ENCODE peak calls at places on chromosomes 12 and 14, in six cellular contexts. G is lung; W is pancreas; M is naive thymus-derived CD4-positive, alpha-beta T cell; H is PC-3; O is IMR-90. F is an unnamed sample. For H3K27me3, the result is how much of the 10 kb centered on the place peaks cover.

GRCh38 chr14:44846232-44846824 is 115.4 kb downstream of the KLHL28 start:
- DNase-seq in O (peak), W (no peak), H (peak), G (no peak), M (peak), F (no peak)

GRCh38 chr12:25997401-25997973 is 39.0 kb downstream of the RASSF8 start:
- DNase-seq in M (no peak), G (no peak), H (peak), O (peak), W (no peak), F (peak)

GRCh38 chr12:54560374-54560858 is 11.0 kb downstream of the PDE1B start:
- DNase-seq in M (peak), G (peak), W (peak), O (peak), H (no peak), F (no peak)

GRCh38 chr12:91620949-91621348 is 438.3 kb upstream of the DCN start:
- DNase-seq in O (peak), M (no peak), H (no peak), G (no peak), W (no peak), F (no peak)

GRCh38 chr12:12028668-12029402 is 41.9 kb upstream of the BCL2L14 start:
- DNase-seq in W (no peak), O (no peak), H (no peak), M (no peak), G (no peak), F (no peak)

GRCh38 chr12:114767906-114768697 is 84.1 kb upstream of the TBX3 start:
- DNase-seq in H (peak), W (no peak), M (no peak), G (no peak), O (peak), F (no peak)

GRCh38 chr12:89662623-89663022 is 46.0 kb downstream of the ATP2B1 start:
- DNase-seq in G (no peak), H (no peak), M (no peak), W (no peak), O (no peak), F (no peak)

GRCh38 chr14:67555518-67556090 is 22.5 kb downstream of the PLEKHH1 start:
- DNase-seq in H (no peak), M (no peak), O (no peak), G (peak), W (no peak), F (no peak)

GRCh38 chr12:102435827-102436436 is 44.4 kb downstream of the IGF1 start:
- DNase-seq in H (no peak), O (no peak), W (peak), G (no peak), M (no peak), F (no peak)

GRCh38 chr12:26630546-26631027 is 202.4 kb downstream of the ITPR2 start:
- DNase-seq in M (no peak), H (peak), O (peak), G (no peak), W (no peak), F (peak)

GRCh38 chr12:113345318-113345717 is 10.4 kb upstream of the SLC8B1 start:
- DNase-seq in M (no peak), W (no peak), G (no peak), H (no peak), O (no peak), F (no peak)

GRCh38 chr12:53739285-53740129 is 12.3 kb upstream of the CALCOCO1 start:
- DNase-seq in H (no peak), O (no peak), W (no peak), M (no peak), G (no peak), F (no peak)

GRCh38 chr12:91889970-91890369 is 255.7 kb downstream of the BTG1 start:
- DNase-seq in H (no peak), M (no peak), G (no peak), O (no peak), W (no peak), F (no peak)

GRCh38 chr12:110704750-110705149 is 15.8 kb upstream of the HVCN1 start:
- DNase-seq in M (no peak), H (peak), O (no peak), G (no peak), W (peak), F (no peak)

GRCh38 chr12:46386877-46387629 is 14.5 kb upstream of the SLC38A2 start:
- DNase-seq in G (no peak), H (peak), O (peak), M (no peak), W (peak), F (no peak)

GRCh38 chr12:19970116-19970515 is 398.2 kb upstream of the PDE3A start:
- DNase-seq in W (no peak), G (no peak), M (no peak), O (peak), H (no peak), F (peak)

GRCh38 chr14:40308240-40308639 is 876.0 kb upstream of the FBXO33 start:
- DNase-seq in H (no peak), M (no peak), G (no peak), O (no peak), W (no peak), F (no peak)

GRCh38 chr12:91126516-91126915 is 15.2 kb upstream of the LUM start:
- DNase-seq in H (peak), M (no peak), G (no peak), W (no peak), O (no peak), F (no peak)

GRCh38 chr12:85825751-85826150 is 10.5 kb downstream of the RASSF9 start:
- DNase-seq in M (no peak), H (no peak), W (no peak), O (no peak), G (no peak), F (no peak)

GRCh38 chr12:103495783-103496456 is at the start of gene C12orf42:
- DNase-seq in W (no peak), O (no peak), G (no peak), M (peak), H (peak), F (no peak)

GRCh38 chr12:15581006-15581405 is 208.2 kb downstream of the EPS8 start:
- DNase-seq in H (no peak), G (no peak), W (no peak), O (peak), M (no peak), F (no peak)

GRCh38 chr12:5295966-5296365 is 135.9 kb upstream of the NTF3 start:
- DNase-seq in M (no peak), H (no peak), O (no peak), W (no peak), G (no peak), F (no peak)

GRCh38 chr14:99531221-99532096 is 50.2 kb downstream of the CCNK start:
- DNase-seq in W (no peak), G (no peak), H (no peak), O (peak), M (no peak), F (no peak)

GRCh38 chr14:86296173-86296572 is 766.2 kb downstream of the FLRT2 start:
- DNase-seq in G (no peak), O (peak), H (peak), M (no peak), W (no peak), F (no peak)

GRCh38 chr12:28925726-28926376 is 223.2 kb upstream of the FAR2 start:
- DNase-seq in H (no peak), G (no peak), O (peak), W (no peak), M (no peak), F (peak)

GRCh38 chr12:124344526-124344925 is 49.6 kb downstream of the RFLNA start:
- DNase-seq in O (no peak), W (no peak), H (no peak), G (no peak), M (no peak), F (no peak)

GRCh38 chr12:29889737-29890136 is 106.0 kb upstream of the TMTC1 start:
- DNase-seq in M (no peak), H (peak), W (peak), G (peak), O (peak), F (no peak)

GRCh38 chr12:56631790-56632700 is 1.9 kb upstream of the BAZ2A start:
- DNase-seq in M (peak), W (peak), O (peak), H (peak), G (peak), F (no peak)

GRCh38 chr12:89228466-89228865 is 123.8 kb downstream of the DUSP6 start:
- DNase-seq in M (no peak), G (no peak), O (no peak), W (no peak), H (no peak), F (no peak)

GRCh38 chr14:79265366-79265765 is 945.9 kb downstream of the DIO2 start:
- DNase-seq in M (no peak), W (no peak), G (no peak), O (peak), H (peak), F (no peak)

GRCh38 chr12:119468286-119468685 is 125.3 kb upstream of the TMEM233 start:
- DNase-seq in H (no peak), O (no peak), W (no peak), M (no peak), G (no peak), F (no peak)

GRCh38 chr14:55303646-55304277 is 32.5 kb downstream of the FBXO34 start:
- DNase-seq in O (peak), W (no peak), M (no peak), G (no peak), H (no peak), F (no peak)

GRCh38 chr12:5071496-5071895 is 27.8 kb downstream of the KCNA5 start:
- DNase-seq in W (no peak), M (no peak), H (no peak), O (no peak), G (no peak), F (no peak)

GRCh38 chr14:101328412-101329149 is 232.7 kb upstream of the DIO3 start:
- DNase-seq in W (no peak), H (no peak), O (no peak), G (no peak), M (no peak), F (no peak)

GRCh38 chr12:26056335-26056734 is 68.5 kb downstream of the BHLHE41 start:
- DNase-seq in O (peak), M (no peak), H (peak), W (peak), G (no peak), F (no peak)

GRCh38 chr12:130300090-130300489 is 37.6 kb upstream of the PIWIL1 start:
- DNase-seq in W (no peak), G (no peak), M (no peak), H (no peak), O (no peak), F (no peak)

GRCh38 chr12:81819991-81820633 is 61.0 kb upstream of the PPFIA2 start:
- DNase-seq in G (no peak), H (no peak), M (no peak), W (no peak), O (no peak), F (no peak)

GRCh38 chr12:21774358-21775129 is at the start of gene KCNJ8:
- DNase-seq in G (peak), O (peak), M (no peak), W (peak), H (no peak), F (no peak)
- H3K4me3 ChIP-seq in G (peak), O (peak), M (no peak), W (peak), H (peak), F (peak)

GRCh38 chr14:22523283-22523682 is 65.7 kb downstream of the DAD1 start:
- DNase-seq in O (no peak), H (no peak), G (no peak), M (no peak), W (no peak), F (no peak)
- H3K27me3 ChIP-seq in O (under half), H (under half), G (under half), M (under half), W (under half), F (under half)

DNA sequence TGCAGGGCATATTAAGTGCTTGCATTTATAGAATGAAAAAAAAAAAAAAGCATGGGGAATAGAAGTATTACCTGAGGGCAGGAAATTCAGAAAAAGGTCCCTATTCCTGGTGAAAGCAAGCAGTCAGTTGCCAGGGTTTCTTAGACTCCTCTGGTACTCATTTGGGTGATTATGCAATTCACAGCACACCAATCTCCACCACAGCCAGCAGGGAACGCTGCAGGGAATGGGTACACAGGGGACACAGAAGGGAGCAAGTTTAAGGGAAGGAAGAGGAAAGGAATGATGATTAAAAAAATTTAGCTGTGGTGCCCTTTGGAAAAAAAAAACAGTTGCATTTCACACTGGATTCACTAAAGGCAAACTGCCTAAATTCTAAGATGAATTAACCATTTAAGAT is 14.2 kb downstream of the BLTP3B start:
- DNase-seq in W (no peak), H (peak), O (peak), M (no peak), G (no peak), F (no peak)
- H3K4me3 ChIP-seq in W (no peak), H (no peak), O (no peak), M (no peak), G (no peak), F (no peak)

GRCh38 chr14:69844171-69844570 is 35.0 kb upstream of the SMOC1 start:
- DNase-seq in M (no peak), G (no peak), W (no peak), O (no peak), H (no peak), F (no peak)

GRCh38 chr14:69845050-69845581 is 34.1 kb upstream of the SMOC1 start:
- DNase-seq in H (no peak), G (no peak), W (no peak), M (no peak), O (no peak), F (no peak)

GRCh38 chr14:69845787-69846186 is 33.4 kb upstream of the SMOC1 start:
- DNase-seq in W (no peak), G (no peak), O (peak), M (no peak), H (no peak), F (no peak)

GRCh38 chr14:69839661-69840060 is 39.6 kb upstream of the SMOC1 start:
- DNase-seq in O (no peak), W (no peak), G (no peak), H (no peak), M (no peak), F (no peak)

DNA sequence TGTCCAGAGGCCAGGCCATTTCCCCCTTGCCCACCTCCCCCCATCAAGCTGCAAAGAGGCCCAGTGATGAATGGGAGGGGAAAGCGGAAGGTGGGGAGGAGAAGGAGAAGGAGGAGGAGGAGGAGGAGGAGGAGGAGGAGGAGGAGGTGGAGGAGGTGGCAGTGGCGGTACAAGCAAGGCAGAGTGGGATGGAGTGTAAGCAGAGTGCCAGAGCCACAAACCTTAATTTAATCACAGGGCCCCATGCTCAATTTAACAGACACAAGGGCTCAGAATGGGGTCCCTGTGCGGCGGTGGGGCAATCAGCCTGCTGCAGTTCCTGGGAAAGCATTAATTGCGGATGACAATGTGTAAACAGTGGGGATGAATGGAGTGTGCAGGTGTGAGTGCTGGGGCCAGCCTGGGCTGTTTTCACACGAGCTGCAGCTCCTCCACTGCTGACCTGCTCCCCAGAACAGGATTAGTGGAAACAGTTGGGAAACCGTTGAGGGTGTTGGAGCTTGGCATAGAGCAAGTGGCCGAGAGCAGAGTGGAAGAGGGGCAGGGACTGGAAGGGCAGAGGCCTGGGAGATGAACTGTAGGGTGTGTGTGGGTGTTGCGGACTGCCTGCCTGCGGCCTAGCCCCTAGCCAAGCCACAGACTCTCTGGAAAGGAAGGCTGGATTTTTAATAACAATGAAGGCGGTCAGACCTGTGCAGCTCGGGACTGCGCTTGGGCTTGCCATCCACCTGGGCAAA is 36.4 kb upstream of the SMOC1 start:
- DNase-seq in O (no peak), M (no peak), W (no peak), G (no peak), H (no peak), F (no peak)
- H3K27me3 ChIP-seq in O (under half), M (under half), W (under half), G (under half), H (half or more), F (under half)

GRCh38 chr12:3490848-3491382 is at the start of gene PRMT8:
- DNase-seq in M (no peak), W (no peak), O (no peak), G (no peak), H (no peak), F (no peak)
- H3K4me3 ChIP-seq in M (no peak), W (no peak), O (no peak), G (no peak), H (no peak), F (no peak)

DNA sequence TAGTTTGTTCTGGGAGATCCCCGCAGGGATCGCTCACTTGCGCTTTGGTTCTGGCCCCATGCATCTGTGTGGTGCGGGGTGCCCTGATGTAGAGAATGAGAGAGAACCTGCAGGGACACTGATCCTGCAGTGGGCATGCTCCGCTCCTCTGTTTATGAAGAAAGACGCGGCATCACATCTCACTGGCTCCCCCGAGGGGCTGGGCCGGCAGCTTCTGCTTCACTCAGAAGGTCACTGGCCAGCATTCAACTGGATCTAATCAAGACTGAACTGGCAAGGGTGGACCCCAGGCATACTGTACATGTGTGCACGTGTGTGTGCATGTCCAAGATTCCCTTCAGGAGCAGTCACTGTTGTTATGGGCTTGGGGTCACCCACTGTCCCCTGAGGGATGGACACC is 164.2 kb downstream of the CALM1 start:
- DNase-seq in M (no peak), H (no peak), W (no peak), O (no peak), G (no peak), F (no peak)
- H3K27me3 ChIP-seq in M (under half), H (under half), W (under half), O (under half), G (under half), F (under half)

GRCh38 chr14:63896278-63896720 is 43.5 kb downstream of the SYNE2 start:
- DNase-seq in O (peak), W (peak), G (peak), H (peak), M (no peak), F (peak)
- H3K4me3 ChIP-seq in O (no peak), W (no peak), G (no peak), H (no peak), M (no peak), F (no peak)

DNA sequence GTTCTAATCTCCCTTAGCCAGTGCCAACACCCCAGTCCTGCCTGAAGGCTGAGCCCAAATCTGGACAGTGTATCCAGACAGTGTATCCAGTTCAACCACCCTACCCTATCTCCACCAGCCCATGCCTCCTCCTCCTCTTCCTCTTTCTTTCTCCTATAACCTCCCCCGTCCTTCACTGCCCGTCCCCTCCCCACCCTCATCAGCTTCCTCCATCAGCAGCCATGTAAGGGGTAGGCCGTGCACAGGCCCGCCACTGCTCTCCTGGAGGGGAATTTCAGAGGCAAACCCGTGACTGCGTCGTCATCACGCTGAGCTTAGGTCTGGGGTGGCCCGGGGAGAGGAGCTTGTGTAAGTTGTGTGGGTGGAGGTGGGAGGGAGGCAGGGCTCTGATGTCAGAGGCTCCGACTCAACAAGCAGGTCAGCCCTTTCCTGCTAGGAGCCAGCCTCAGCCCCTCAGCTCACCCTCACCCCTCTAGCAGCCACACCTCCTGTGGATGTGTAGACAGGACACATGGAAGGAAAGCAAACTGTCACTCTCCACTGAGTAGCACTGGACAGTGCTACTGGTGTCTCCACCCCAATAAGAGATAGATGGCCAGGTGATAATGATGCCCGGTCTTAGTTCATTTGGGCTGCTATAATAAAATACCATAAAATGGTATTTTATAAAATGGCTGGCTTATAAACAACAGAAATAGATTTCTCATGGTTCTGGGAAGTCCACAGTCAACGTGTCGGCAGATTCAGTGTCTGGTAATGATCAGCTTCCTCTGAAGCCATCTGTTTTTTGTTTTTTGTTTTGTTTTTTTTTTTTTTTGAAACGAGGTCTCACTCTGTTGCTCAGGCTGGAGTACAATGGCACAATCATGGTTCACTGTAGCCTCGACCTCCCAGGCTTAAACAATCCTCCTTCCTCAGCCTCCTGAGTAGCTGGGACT is 50.4 kb downstream of the IRF2BPL start:
- DNase-seq in G (peak), O (peak), H (no peak), W (peak), M (peak), F (no peak)
- H3K27me3 ChIP-seq in G (under half), O (under half), H (under half), W (under half), M (under half), F (under half)